ENCODE peak calls at places on chromosomes 4 and X, in eight cellular contexts. W is COLO829; K is DMS153; S is ecto neural progenitor cell; E is heart right ventricle; N is T-helper 2 cell; R is tibial artery; G is CD4-positive, CD25-positive, alpha-beta regulatory T cell. V is an unnamed sample.

GRCh38 chr4:2831611-2832308 is 11.9 kb upstream of the ADD1 start:
- DNase-seq in K (no peak), S (no peak), E (no peak), R (peak), G (no peak), W (no peak), N (no peak), V (no peak)

GRCh38 chr4:41814565-41814964 is 66.0 kb upstream of the PHOX2B start:
- DNase-seq in K (no peak), S (peak), W (peak), E (peak), R (no peak), N (no peak), G (no peak), V (no peak)

GRCh38 chr4:122150896-122151295 is 1.2 kb upstream of the BLTP1 start:
- DNase-seq in W (no peak), R (no peak), E (no peak), K (no peak), N (no peak), G (no peak), S (no peak), V (no peak)

GRCh38 chr4:71069063-71069462 is 75.6 kb downstream of the DCK start:
- DNase-seq in K (no peak), S (no peak), R (no peak), G (no peak), W (no peak), N (no peak), E (no peak), V (no peak)

GRCh38 chr4:53012738-53013137 is 150.6 kb downstream of the RASL11B start:
- DNase-seq in S (no peak), N (no peak), G (no peak), K (no peak), R (no peak), W (no peak), E (no peak), V (no peak)

GRCh38 chr4:76406070-76406469 is 14.9 kb downstream of the CCDC158 start:
- DNase-seq in G (no peak), W (no peak), N (no peak), K (no peak), S (no peak), E (no peak), R (no peak), V (no peak)

GRCh38 chr4:8281519-8282133 is 12.1 kb downstream of the HTRA3 start:
- DNase-seq in W (no peak), K (no peak), R (peak), S (no peak), E (peak), N (no peak), G (no peak), V (peak)

GRCh38 chrX:153471663-153472280 is 1.4 kb upstream of the HAUS7 start:
- DNase-seq in S (no peak), E (no peak), G (no peak), R (no peak), N (no peak), W (no peak), K (no peak), V (no peak)

GRCh38 chrX:155028749-155029360 is 2.2 kb downstream of the FUNDC2 start:
- DNase-seq in S (no peak), N (no peak), G (no peak), K (no peak), W (no peak), E (no peak), R (no peak), V (no peak)

GRCh38 chr4:94976371-94977011 is 218.7 kb downstream of the BMPR1B start:
- DNase-seq in W (peak), G (no peak), E (no peak), K (no peak), N (no peak), S (no peak), R (no peak), V (peak)

GRCh38 chrX:54413753-54414152 is 26.5 kb upstream of the TSR2 start:
- DNase-seq in S (no peak), K (no peak), R (no peak), N (no peak), E (no peak), G (no peak), W (no peak), V (no peak)

GRCh38 chrX:68429216-68429615 is 4.1 kb downstream of the OPHN1 start:
- DNase-seq in G (no peak), W (no peak), N (no peak), K (no peak), R (no peak), E (no peak), S (no peak), V (no peak)

GRCh38 chrX:9593756-9594155 is 128.9 kb downstream of the TBL1X start:
- DNase-seq in W (no peak), S (no peak), G (no peak), N (no peak), R (no peak), K (no peak), E (no peak), V (no peak)

GRCh38 chr4:108502366-108502765 is 118.0 kb upstream of the RPL34 start:
- DNase-seq in R (no peak), G (no peak), S (no peak), N (no peak), W (no peak), K (no peak), E (no peak), V (no peak)

GRCh38 chr4:3234171-3235029 is 14.6 kb upstream of the MSANTD1 start:
- DNase-seq in R (no peak), E (no peak), G (no peak), K (no peak), S (no peak), W (no peak), N (no peak), V (no peak)

GRCh38 chr4:124647599-124647998 is 64.9 kb downstream of the ANKRD50 start:
- DNase-seq in R (no peak), E (no peak), G (no peak), S (no peak), K (no peak), N (no peak), W (no peak), V (no peak)

GRCh38 chrX:24870143-24870542 is 145.6 kb downstream of the ARX start:
- DNase-seq in R (no peak), S (no peak), E (no peak), W (no peak), K (no peak), N (no peak), G (no peak), V (no peak)